ENCODE peak calls at places on chromosomes 5 and 9, in six cellular contexts. R is K562, S is SK-N-SH, Z is H1, Y is HepG2, B is GM12878. K is an unnamed sample.

GRCh38 chr5:62938927-62939326 is 360.3 kb downstream of the LRRC70 start:
- DNase-seq in S (no peak), B (no peak), Z (no peak), R (no peak), Y (no peak), K (no peak)

GRCh38 chr9:89442981-89443817 is 54.7 kb downstream of the SEMA4D start:
- DNase-seq in Y (no peak), S (no peak), R (no peak), Z (no peak), B (no peak), K (peak)

GRCh38 chr5:73963021-73963420 is 337.0 kb downstream of the ARHGEF28 start:
- DNase-seq in R (no peak), B (no peak), S (no peak), Y (no peak), Z (no peak), K (no peak)

GRCh38 chr9:127181315-127181580 is 58.8 kb upstream of the ANGPTL2 start:
- DNase-seq in Z (no peak), S (no peak), B (no peak), R (no peak), Y (no peak), K (no peak)

GRCh38 chr5:78610163-78610583 is 38.4 kb downstream of the LHFPL2 start:
- DNase-seq in S (no peak), Z (no peak), Y (no peak), R (no peak), B (no peak), K (no peak)

GRCh38 chr9:99199938-99200539 is 21.7 kb downstream of the ALG2 start:
- DNase-seq in Z (no peak), R (no peak), B (no peak), S (no peak), Y (no peak), K (no peak)

GRCh38 chr9:120379611-120380010 is 200.4 kb downstream of the CDK5RAP2 start:
- DNase-seq in Z (no peak), S (no peak), Y (no peak), R (no peak), B (no peak), K (no peak)

GRCh38 chr5:38456657-38457056 is 99.8 kb downstream of the LIFR start:
- DNase-seq in Y (no peak), Z (no peak), R (no peak), S (peak), B (no peak), K (no peak)

GRCh38 chr5:32217886-32218396 is 43.8 kb upstream of the GOLPH3 start:
- DNase-seq in B (no peak), S (no peak), R (peak), Z (no peak), Y (peak), K (peak)

GRCh38 chr5:145999208-145999607 is 62.8 kb downstream of the SH3RF2 start:
- DNase-seq in Y (no peak), B (no peak), S (no peak), R (no peak), Z (no peak), K (no peak)
- H3K27ac ChIP-seq in Y (no peak), B (no peak), S (no peak), R (no peak), Z (no peak), K (no peak)

DNA sequence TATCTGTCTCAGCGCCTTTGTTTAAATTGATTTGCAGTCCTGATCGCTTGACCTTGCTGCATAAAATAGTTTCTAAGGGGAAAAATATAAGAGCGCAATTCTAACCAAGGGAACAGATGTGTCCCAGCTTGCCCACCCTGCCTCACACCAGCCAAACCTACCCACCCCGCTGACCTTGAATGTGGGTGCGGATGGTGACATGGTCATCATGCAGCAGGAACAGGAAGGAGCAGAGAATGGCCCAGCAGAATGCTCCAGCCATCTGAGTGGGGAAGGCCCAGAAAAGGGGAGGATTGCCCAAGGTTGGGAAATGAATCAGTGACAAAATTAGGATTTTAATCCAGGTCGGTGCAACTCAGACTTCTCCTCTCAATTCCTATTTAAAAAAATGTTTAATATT is 70.4 kb upstream of the ZNF618 start:
- DNase-seq in B (no peak), Y (no peak), R (no peak), Z (no peak), S (no peak), K (no peak)
- TF ChIP-seq GABPA in B (no peak), Y (no peak), R (no peak), Z (no peak), S (no peak), K (no peak)

GRCh38 chr5:97658116-97658900 is 475.3 kb upstream of the RIOK2 start:
- DNase-seq in B (no peak), S (no peak), Z (no peak), R (no peak), Y (no peak), K (no peak)

GRCh38 chr5:97657239-97657638 is 474.2 kb upstream of the RIOK2 start:
- DNase-seq in B (no peak), Y (no peak), S (no peak), R (no peak), Z (no peak), K (no peak)
- TF ChIP-seq POLR2AphosphoS5 in B (no peak), Y (no peak), S (no peak), R (no peak), Z (no peak), K (no peak)

DNA sequence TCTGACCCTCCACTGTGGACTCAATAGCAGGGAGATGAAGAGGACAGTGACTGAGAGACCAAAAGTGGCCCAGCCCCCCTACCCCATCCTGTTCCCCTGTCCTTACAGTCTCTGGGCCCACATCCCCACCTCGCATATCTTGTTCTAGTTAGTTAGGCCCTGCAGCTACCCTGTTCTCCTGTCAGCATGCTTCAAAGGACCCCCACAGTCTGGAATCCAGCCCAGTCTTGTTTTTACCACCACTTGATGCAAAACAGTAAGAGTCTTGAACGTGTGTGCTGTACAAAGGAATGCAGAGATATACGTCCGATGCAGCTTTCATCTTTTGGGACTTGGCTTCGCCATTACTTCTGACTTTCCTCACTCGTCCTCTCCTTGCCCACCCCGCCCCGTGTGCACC is 12.2 kb upstream of the POMT1 start:
- DNase-seq in B (no peak), R (no peak), Z (no peak), Y (no peak), S (no peak), K (no peak)
- H3K27ac ChIP-seq in B (no peak), R (no peak), Z (no peak), Y (no peak), S (no peak), K (no peak)

DNA sequence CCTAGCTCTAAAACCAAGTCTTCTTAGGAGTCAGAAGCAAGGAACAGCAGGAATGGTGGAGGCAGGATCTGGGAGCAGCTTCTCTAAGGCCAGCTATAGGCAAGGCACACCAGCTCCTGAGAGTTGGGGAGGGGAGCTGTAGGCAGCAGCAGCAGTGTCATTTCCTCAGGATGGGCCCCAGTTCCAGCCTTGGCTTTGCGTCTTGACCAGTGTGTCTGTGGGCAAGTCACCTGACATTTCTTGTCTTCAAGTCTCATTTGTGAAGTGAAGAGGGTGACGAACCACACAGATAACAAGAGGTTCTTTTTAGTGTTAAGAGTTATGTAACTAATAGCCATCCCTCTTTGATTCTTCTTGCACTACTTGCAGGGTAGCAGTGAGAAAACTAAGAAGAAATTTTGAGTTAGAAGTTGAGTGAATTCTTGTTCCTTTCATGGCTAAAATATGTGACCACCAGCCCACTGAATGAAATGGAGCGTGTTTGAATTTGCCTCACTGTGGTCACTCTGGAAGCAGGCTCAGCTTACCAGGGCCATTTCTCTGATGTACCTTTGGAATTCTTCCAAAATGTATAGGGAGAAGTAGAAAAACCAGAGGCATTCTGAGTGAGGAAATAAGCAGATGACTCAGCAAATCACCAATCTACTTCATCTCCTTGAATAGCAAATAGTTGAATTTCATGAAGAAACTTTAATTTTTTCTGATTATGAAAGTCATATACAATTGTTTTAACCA is 42.4 kb downstream of the RHOBTB3 start:
- DNase-seq in Y (peak), S (no peak), R (peak), B (no peak), Z (no peak), K (no peak)
- TF ChIP-seq GABPA in Y (no peak), S (no peak), R (no peak), B (no peak), Z (no peak), K (no peak)

DNA sequence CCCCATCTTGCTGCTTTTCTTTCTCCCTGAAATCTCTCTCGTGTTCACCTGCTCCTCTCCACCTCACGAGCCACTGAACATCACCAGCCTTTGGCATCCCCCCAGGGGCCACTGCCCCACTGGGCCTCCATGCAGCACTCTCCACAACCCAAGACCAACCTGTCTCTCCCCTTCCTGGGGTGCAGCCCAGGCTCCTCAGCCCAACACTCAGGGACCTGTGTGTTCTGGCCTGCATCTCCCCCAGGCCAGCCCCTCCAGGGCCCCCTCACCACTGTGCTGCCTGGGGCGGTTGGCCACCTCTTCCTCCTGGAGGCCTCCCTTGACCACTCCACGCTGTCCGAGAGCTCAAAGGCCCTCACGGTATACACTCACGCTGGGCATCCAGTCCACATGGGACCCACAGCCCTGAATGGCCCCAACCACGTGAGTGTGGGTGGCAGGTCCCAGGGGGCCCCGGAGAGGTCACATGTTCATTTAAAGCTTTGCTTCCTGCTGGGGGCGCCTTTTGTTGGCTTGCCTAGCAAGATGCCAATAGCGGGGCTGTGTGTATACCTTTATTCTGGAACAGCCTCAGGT is 453 bp upstream of the DOK3 start:
- DNase-seq in Z (no peak), B (no peak), S (no peak), Y (no peak), R (no peak), K (no peak)
- TF ChIP-seq POLR2AphosphoS5 in Z (no peak), B (no peak), S (no peak), Y (no peak), R (no peak), K (no peak)

DNA sequence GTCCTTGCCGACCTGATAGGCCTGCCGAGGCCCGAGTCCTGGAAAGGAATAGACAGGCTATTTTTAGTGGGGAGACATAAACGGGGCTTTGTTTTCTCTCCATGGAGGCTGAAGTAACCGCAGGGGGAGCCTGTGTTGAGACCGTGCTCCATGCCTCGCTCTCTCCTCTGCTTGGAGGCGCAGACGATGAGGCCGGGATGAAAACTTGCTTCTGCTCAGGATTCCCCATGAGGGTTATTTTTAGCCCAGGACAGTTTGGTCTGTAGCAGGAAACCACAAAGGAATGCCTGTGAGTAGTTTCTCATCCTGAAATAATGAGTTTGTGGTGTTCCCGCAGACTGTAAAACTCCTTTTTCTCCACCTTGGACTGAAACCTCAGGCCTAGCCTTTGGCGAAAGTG is 81.9 kb upstream of the RARS1 start:
- DNase-seq in Z (no peak), Y (no peak), S (no peak), R (no peak), B (no peak), K (no peak)
- H3K27ac ChIP-seq in Z (no peak), Y (no peak), S (no peak), R (no peak), B (no peak), K (no peak)

GRCh38 chr9:36217256-36217968 is 26.7 kb downstream of the CLTA start:
- DNase-seq in B (no peak), Z (no peak), R (no peak), S (no peak), Y (no peak), K (no peak)
- TF ChIP-seq GABPA in B (no peak), Z (no peak), R (no peak), S (no peak), Y (no peak), K (no peak)

GRCh38 chr9:96171749-96172148 is 130.2 kb downstream of the HSD17B3 start:
- DNase-seq in B (no peak), Z (no peak), S (no peak), Y (no peak), R (no peak), K (no peak)

GRCh38 chr9:96175001-96175400 is 127.0 kb downstream of the HSD17B3 start:
- DNase-seq in Z (no peak), B (no peak), R (no peak), S (no peak), Y (peak), K (no peak)

GRCh38 chr9:96173640-96174039 is 128.3 kb downstream of the HSD17B3 start:
- DNase-seq in S (no peak), R (peak), B (no peak), Z (no peak), Y (no peak), K (no peak)

GRCh38 chr9:96169901-96170300 is 132.1 kb downstream of the HSD17B3 start:
- DNase-seq in R (no peak), Z (no peak), Y (no peak), S (peak), B (no peak), K (no peak)

DNA sequence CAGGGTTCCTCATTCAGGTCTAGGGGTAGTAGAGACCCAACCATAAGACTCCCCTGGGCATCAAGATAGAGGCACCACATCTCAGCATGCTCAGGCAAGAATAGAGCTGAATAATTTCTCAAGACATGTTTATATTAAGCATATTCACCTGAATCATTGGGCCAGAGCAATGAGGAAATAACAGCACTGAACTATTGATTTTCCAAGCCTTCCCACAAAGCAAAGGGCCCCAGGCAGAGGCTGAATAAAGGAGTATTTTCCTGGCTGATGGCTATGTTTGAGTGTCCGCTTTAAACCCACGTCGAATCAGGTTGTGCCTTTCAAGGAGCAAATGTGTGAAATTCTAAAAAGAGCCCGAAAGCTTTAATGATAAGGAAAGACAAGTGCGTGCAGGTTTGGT is 129.2 kb downstream of the HSD17B3 start:
- DNase-seq in Y (no peak), Z (no peak), R (no peak), S (no peak), B (no peak), K (no peak)
- TF ChIP-seq POLR2AphosphoS5 in Y (no peak), Z (no peak), R (no peak), S (no peak), B (no peak), K (no peak)